ENCODE peak calls at places on chromosomes 4 and X, in six cellular contexts. J, V, G, U, Z and C are unnamed samples.

GRCh38 chr4:80124246-80125211 is 51.5 kb upstream of the ANTXR2 start:
- DNase-seq in J (no peak), V (no peak), G (no peak), U (peak), Z (no peak), C (no peak)

GRCh38 chr4:63717384-63717783 is 691.9 kb downstream of the TECRL start:
- DNase-seq in J (no peak), V (no peak), G (no peak), U (no peak), Z (peak), C (no peak)

GRCh38 chrX:41600266-41600665 is 88.5 kb upstream of the GPR34 start:
- DNase-seq in J (no peak), V (no peak), G (no peak), U (peak), Z (peak), C (no peak)

GRCh38 chrX:69503228-69503834 is 795 bp upstream of the NALF2 start:
- DNase-seq in J (no peak), V (no peak), G (no peak), U (no peak), Z (no peak), C (no peak)

GRCh38 chr4:153094435-153094834 is 109.8 kb upstream of the TRIM2 start:
- DNase-seq in J (no peak), V (no peak), G (no peak), U (no peak), Z (no peak), C (no peak)

GRCh38 chr4:126790633-126791032 is 842.1 kb upstream of the INTU start:
- DNase-seq in J (no peak), V (no peak), G (no peak), U (no peak), Z (no peak), C (no peak)

GRCh38 chr4:140004580-140005314 is 149.2 kb downstream of the MAML3 start:
- DNase-seq in J (peak), V (no peak), G (no peak), U (peak), Z (peak), C (no peak)

GRCh38 chr4:113784497-113785254 is 23.1 kb upstream of the CAMK2D start:
- DNase-seq in J (no peak), V (no peak), G (peak), U (peak), Z (peak), C (no peak)

GRCh38 chr4:186132577-186133277 is 28.2 kb downstream of the FAM149A start:
- DNase-seq in J (peak), V (no peak), G (no peak), U (peak), Z (peak), C (no peak)

GRCh38 chrX:103330601-103331397 is 760 bp downstream of the TCEAL7 start:
- DNase-seq in J (peak), V (no peak), G (no peak), U (no peak), Z (peak), C (no peak)

GRCh38 chr4:106238819-106239420 is 77.1 kb downstream of the TBCK start:
- DNase-seq in J (peak), V (no peak), G (peak), U (peak), Z (peak), C (no peak)

GRCh38 chr4:122012735-122013134 is 60.9 kb upstream of the TRPC3 start:
- DNase-seq in J (no peak), V (no peak), G (no peak), U (no peak), Z (no peak), C (no peak)

GRCh38 chr4:105192910-105193309 is 46.2 kb downstream of the TET2 start:
- DNase-seq in J (no peak), V (no peak), G (no peak), U (no peak), Z (no peak), C (no peak)

GRCh38 chr4:117137143-117137542 is 51.8 kb upstream of the TRAM1L1 start:
- DNase-seq in J (no peak), V (no peak), G (peak), U (peak), Z (peak), C (no peak)

GRCh38 chr4:48268956-48269860 is at the start of gene TEC:
- DNase-seq in J (peak), V (peak), G (no peak), U (no peak), Z (no peak), C (peak)

GRCh38 chr4:159902648-159903047 is 799.8 kb downstream of the RAPGEF2 start:
- DNase-seq in J (no peak), V (no peak), G (no peak), U (no peak), Z (no peak), C (no peak)

GRCh38 chrX:13341491-13342101 is 21.7 kb upstream of the ATXN3L start:
- DNase-seq in J (no peak), V (no peak), G (no peak), U (no peak), Z (peak), C (no peak)

GRCh38 chr4:177511611-177512010 is 69.4 kb upstream of the AGA start:
- DNase-seq in J (peak), V (no peak), G (no peak), U (peak), Z (no peak), C (no peak)

GRCh38 chrX:45322820-45323219 is 122.1 kb upstream of the DIPK2B start:
- DNase-seq in J (peak), V (no peak), G (no peak), U (peak), Z (peak), C (no peak)

GRCh38 chr4:146342600-146343192 is 128.4 kb downstream of the REELD1 start:
- DNase-seq in J (no peak), V (no peak), G (no peak), U (no peak), Z (peak), C (no peak)

GRCh38 chr4:1419708-1420107 is 13.5 kb upstream of the NKX1-1 start:
- DNase-seq in J (no peak), V (no peak), G (no peak), U (no peak), Z (no peak), C (no peak)